ENCODE peak calls at places on chromosomes 2 and 18, in seven cellular contexts. I is HEK293T; Y is HCT116; S is NCI-H1105; R is mucosa of descending colon; K is activated T-cell treated with anti-CD3 and anti-CD28 coated beads, Interleukin-2, amount 50 U/mL, for 72 hours; C is activated gamma-delta T cell treated with Interleukin-2 at 50 U/mL for 16 hours. E is an unnamed sample.
A peak's percentile ranks its signal among the peaks of the same experiment; 100 is the strongest.

GRCh38 chr18:49525981-49526380 is 35.9 kb upstream of the LIPG start:
- DNase-seq in C (no peak), I (no peak), Y (no peak), K (no peak), S (no peak), R (no peak), E (no peak)

GRCh38 chr18:33839452-33840225 is 261.6 kb downstream of the ASXL3 start:
- DNase-seq in Y (peak; percentile 4), K (peak; percentile 2), R (peak; percentile 68), C (no peak), S (peak; percentile 92), I (peak; percentile 78), E (no peak)

GRCh38 chr2:162058973-162059668 is 14.9 kb downstream of the DPP4 start:
- DNase-seq in Y (no peak), I (no peak), R (no peak), S (no peak), K (peak; percentile 35), C (no peak), E (no peak)

GRCh38 chr2:72003796-72004195 is 143.9 kb downstream of the CYP26B1 start:
- DNase-seq in I (peak; percentile 3), C (no peak), Y (no peak), K (no peak), S (no peak), R (no peak), E (no peak)

GRCh38 chr18:33755918-33756590 is 178.0 kb downstream of the ASXL3 start:
- DNase-seq in R (peak; percentile 36), S (peak; percentile 86), Y (no peak), I (peak; percentile 40), C (no peak), K (no peak), E (no peak)

GRCh38 chr2:157725856-157726255 is 97.2 kb upstream of the ACVR1C start:
- DNase-seq in Y (no peak), R (no peak), S (no peak), I (no peak), C (no peak), K (no peak), E (no peak)

GRCh38 chr2:241890524-241891235 is 21.2 kb downstream of the RTP5 start:
- DNase-seq in K (no peak), C (no peak), I (no peak), S (no peak), R (no peak), Y (no peak), E (no peak)

GRCh38 chr2:34403512-34403911 is 804.4 kb upstream of the FAM98A start:
- DNase-seq in R (no peak), S (no peak), I (no peak), C (no peak), K (no peak), Y (no peak), E (no peak)

GRCh38 chr2:26380281-26380680 is 21.4 kb upstream of the DRC1 start:
- DNase-seq in R (no peak), Y (no peak), K (no peak), I (no peak), C (no peak), S (no peak), E (no peak)

GRCh38 chr2:127449898-127450297 is 31.7 kb downstream of the PROC start:
- DNase-seq in K (no peak), C (no peak), I (no peak), R (no peak), Y (no peak), S (no peak), E (no peak)

GRCh38 chr2:227407601-227408089 is 19.9 kb upstream of the SCYGR1 start:
- DNase-seq in S (no peak), K (no peak), R (no peak), Y (no peak), C (no peak), I (no peak), E (no peak)